ENCODE peak calls at places on chromosomes 6 and 20, in eight cellular contexts. H is stimulated activated CD8-positive, alpha-beta memory T cell treated with anti-CD3 and anti-CD28 coated beads, Interleukin-4, amount 100 ng/mL, for 4 hours; W is OCI-LY7; D is CD8-positive, alpha-beta T cell; G is NCI-H1092; K is RWPE1; L is NCI-H2081; Q is Calu3. C is an unnamed sample.

GRCh38 chr20:57661201-57662027 is 41.2 kb upstream of the ZBP1 start:
- DNase-seq in W (no peak), K (no peak), D (no peak), Q (no peak), G (no peak), L (no peak), H (no peak), C (no peak)

GRCh38 chr6:127186889-127187288 is 68.4 kb downstream of the RSPO3 start:
- DNase-seq in G (no peak), D (peak), H (no peak), W (peak), K (no peak), Q (peak), L (no peak), C (peak)

GRCh38 chr6:27295301-27296079 is 16.6 kb downstream of the POM121L2 start:
- DNase-seq in G (no peak), K (no peak), D (no peak), W (no peak), L (no peak), Q (peak), H (no peak), C (no peak)

GRCh38 chr20:18304618-18305017 is 16.3 kb downstream of the ZNF133 start:
- DNase-seq in H (no peak), D (no peak), L (no peak), G (no peak), W (no peak), Q (no peak), K (no peak), C (no peak)

GRCh38 chr6:165117121-165117520 is 192.3 kb downstream of the C6orf118 start:
- DNase-seq in L (no peak), Q (no peak), D (no peak), H (no peak), G (no peak), W (no peak), K (no peak), C (no peak)

GRCh38 chr20:61531553-61532345 is 279.7 kb downstream of the CDH4 start:
- DNase-seq in L (no peak), Q (no peak), H (no peak), K (peak), D (no peak), W (no peak), G (no peak), C (no peak)

GRCh38 chr6:166076625-166077024 is 91.0 kb downstream of the TBXT start:
- DNase-seq in D (no peak), G (no peak), K (no peak), Q (peak), H (no peak), L (no peak), W (peak), C (no peak)

GRCh38 chr6:15752820-15753219 is 90.0 kb upstream of the DTNBP1 start:
- DNase-seq in L (no peak), K (no peak), D (no peak), W (no peak), G (no peak), H (no peak), Q (peak), C (no peak)

GRCh38 chr20:52379723-52380336 is 188.3 kb upstream of the ZFP64 start:
- DNase-seq in K (peak), L (peak), Q (peak), D (peak), W (peak), H (no peak), G (no peak), C (no peak)

GRCh38 chr6:25869840-25870239 is 4.2 kb downstream of the SLC17A3 start:
- DNase-seq in K (no peak), H (no peak), D (no peak), L (no peak), G (no peak), W (no peak), Q (no peak), C (no peak)

GRCh38 chr6:166419268-166419667 is 36.5 kb upstream of the MPC1 start:
- DNase-seq in H (peak), W (peak), Q (peak), K (peak), D (peak), L (no peak), G (no peak), C (peak)

GRCh38 chr6:8080338-8081151 is 16.4 kb upstream of the BLOC1S5 start:
- DNase-seq in H (no peak), Q (no peak), K (peak), W (no peak), G (no peak), D (no peak), L (no peak), C (no peak)